ENCODE peak calls at places on chromosomes 16 and 17, in six cellular contexts. Q is GM12891, P is K562, H is H1, D is HepG2, C is GM12878. J is an unnamed sample.

GRCh38 chr17:75181608-75182318 is 996 bp downstream of the SUMO2 start:
- DNase-seq in P (peak), C (no peak), D (no peak), H (no peak), Q (no peak), J (no peak)

GRCh38 chr17:45857977-45858708 is 13.5 kb downstream of the SPPL2C start:
- DNase-seq in H (no peak), D (peak), C (no peak), Q (no peak), P (peak), J (no peak)

GRCh38 chr16:78507576-78507975 is 408.1 kb downstream of the WWOX start:
- DNase-seq in P (no peak), Q (no peak), D (no peak), C (no peak), H (no peak), J (no peak)

GRCh38 chr17:50715471-50715870 is 3.9 kb upstream of the LUC7L3 start:
- DNase-seq in Q (no peak), P (no peak), C (no peak), D (no peak), H (no peak), J (no peak)

GRCh38 chr17:11637796-11638195 is 39.5 kb downstream of the DNAH9 start:
- DNase-seq in D (no peak), C (no peak), P (no peak), H (no peak), Q (no peak), J (no peak)

GRCh38 chr16:67104845-67105244 is 4.9 kb upstream of the PHAF1 start:
- DNase-seq in D (no peak), C (no peak), P (no peak), H (no peak), Q (no peak), J (no peak)

GRCh38 chr16:68644715-68645493 is at the start of gene CDH3:
- DNase-seq in H (peak), P (peak), C (no peak), D (no peak), Q (peak), J (no peak)

GRCh38 chr17:74881073-74881472 is 8.3 kb upstream of the FDXR start:
- DNase-seq in D (no peak), Q (no peak), P (no peak), H (no peak), C (no peak), J (no peak)

GRCh38 chr17:67137026-67137370 is 92.6 kb downstream of the CACNG1 start:
- DNase-seq in H (no peak), P (no peak), D (no peak), C (no peak), Q (no peak), J (no peak)

GRCh38 chr17:37086329-37086728 is 137.6 kb downstream of the AATF start:
- DNase-seq in D (no peak), C (no peak), P (no peak), Q (no peak), H (no peak), J (no peak)

GRCh38 chr16:4609200-4610010 is 5.3 kb downstream of the UBALD1 start:
- DNase-seq in Q (no peak), D (no peak), C (no peak), H (no peak), P (no peak), J (no peak)

GRCh38 chr17:7932483-7932891 is 481 bp downstream of the CNTROB start:
- DNase-seq in Q (no peak), C (no peak), D (peak), P (no peak), H (no peak), J (no peak)

GRCh38 chr17:82772026-82772425 is 20.2 kb downstream of the TBCD start:
- DNase-seq in D (peak), P (no peak), Q (no peak), C (no peak), H (no peak), J (no peak)

GRCh38 chr16:86924537-86924936 is 346.2 kb downstream of the FOXL1 start:
- DNase-seq in H (no peak), D (no peak), P (no peak), C (no peak), Q (no peak), J (no peak)

GRCh38 chr16:29231231-29231630 is 175.3 kb downstream of the NPIPB11 start:
- DNase-seq in C (no peak), D (no peak), Q (no peak), P (no peak), H (no peak), J (no peak)

GRCh38 chr17:66716236-66717026 is 118.5 kb upstream of the CACNG5 start:
- DNase-seq in Q (no peak), D (no peak), P (peak), C (no peak), H (no peak), J (no peak)

GRCh38 chr16:9499921-9500593 is 408.6 kb downstream of the HAPSTR1 start:
- DNase-seq in P (no peak), C (no peak), D (no peak), Q (no peak), H (no peak), J (no peak)

GRCh38 chr16:86882586-86883280 is 304.4 kb downstream of the FOXL1 start:
- DNase-seq in D (no peak), Q (no peak), H (no peak), C (no peak), P (no peak), J (no peak)

GRCh38 chr16:31093132-31093703 is 1.4 kb downstream of the VKORC1 start:
- DNase-seq in D (peak), C (no peak), P (peak), Q (no peak), H (no peak), J (no peak)

GRCh38 chr16:50335198-50335958 is 33.4 kb downstream of the BRD7 start:
- DNase-seq in H (no peak), Q (no peak), C (no peak), D (no peak), P (peak), J (no peak)

GRCh38 chr16:8576141-8577004 is 13.9 kb downstream of the TMEM114 start:
- DNase-seq in P (no peak), C (no peak), Q (no peak), D (no peak), H (no peak), J (no peak)

GRCh38 chr17:48860034-48860433 is 29.2 kb downstream of the CALCOCO2 start:
- DNase-seq in H (no peak), Q (no peak), D (no peak), P (no peak), C (no peak), J (no peak)

GRCh38 chr17:17513626-17514025 is 17.4 kb upstream of the RASD1 start:
- DNase-seq in Q (no peak), D (no peak), C (no peak), H (no peak), P (no peak), J (no peak)

GRCh38 chr16:72139908-72140307 is 32.0 kb downstream of the PMFBP1 start:
- DNase-seq in C (no peak), P (no peak), Q (no peak), H (no peak), D (no peak), J (no peak)
- TF ChIP-seq TAF1 in C (no peak), P (no peak), Q (no peak), H (no peak), D (no peak), J (no peak)

GRCh38 chr17:42980766-42981397 is 517 bp downstream of the RUNDC1 start:
- DNase-seq in P (peak), Q (peak), H (no peak), D (peak), C (peak), J (peak)
- TF ChIP-seq POLR2A in P (peak), Q (peak), H (peak), D (no peak), C (peak), J (peak)

GRCh38 chr16:1792836-1793577 is 498 bp downstream of the IGFALS start:
- DNase-seq in H (no peak), D (no peak), Q (no peak), C (no peak), P (no peak), J (no peak)
- TF ChIP-seq TAF1 in H (no peak), D (no peak), Q (no peak), C (no peak), P (no peak), J (no peak)

DNA sequence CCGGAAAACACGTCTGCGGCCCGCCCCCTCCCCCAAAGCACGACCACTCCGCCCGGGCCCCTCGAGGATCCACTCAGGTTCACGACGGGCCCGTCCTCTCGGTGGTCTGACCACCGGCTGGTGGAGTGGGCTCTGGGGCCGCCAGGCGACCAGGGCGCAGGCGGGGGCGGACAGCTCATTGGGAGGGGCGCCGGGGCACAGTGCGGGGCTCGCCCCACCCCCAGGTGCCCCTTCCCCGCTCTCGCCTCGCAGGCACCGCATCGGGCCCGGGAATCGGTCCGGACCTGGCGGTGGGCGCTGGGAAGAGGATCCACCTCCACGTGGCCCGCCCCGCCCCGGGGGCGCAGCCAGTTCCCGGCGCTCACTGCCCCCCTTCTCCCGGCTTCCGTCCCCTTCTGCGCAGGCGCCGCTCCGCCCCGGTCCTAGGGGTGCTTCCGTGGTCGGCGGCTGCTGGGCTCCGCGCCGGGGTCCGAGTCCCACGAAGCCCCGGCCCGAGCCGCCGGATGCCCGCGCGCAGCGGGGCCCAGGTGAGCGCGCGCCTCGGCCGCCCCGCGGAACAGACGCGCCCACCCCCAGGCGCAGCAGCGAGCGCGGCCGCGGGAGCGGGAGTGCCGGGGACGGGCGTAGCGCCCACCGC is at the start of gene MPG:
- DNase-seq in C (no peak), P (peak), Q (peak), D (peak), H (no peak), J (peak)
- TF ChIP-seq POLR2A in C (peak), P (peak), Q (no peak), D (no peak), H (no peak), J (no peak)

GRCh38 chr16:56206951-56207350 is 15.7 kb downstream of the GNAO1 start:
- DNase-seq in C (no peak), Q (no peak), P (no peak), D (no peak), H (no peak), J (no peak)

GRCh38 chr16:56202036-56202435 is 10.7 kb downstream of the GNAO1 start:
- DNase-seq in C (no peak), H (no peak), D (no peak), P (no peak), Q (no peak), J (no peak)

GRCh38 chr16:56203052-56203451 is 11.8 kb downstream of the GNAO1 start:
- DNase-seq in C (no peak), D (peak), H (no peak), Q (no peak), P (peak), J (no peak)

GRCh38 chr16:56207421-56207820 is 16.1 kb downstream of the GNAO1 start:
- DNase-seq in Q (no peak), C (no peak), D (no peak), H (no peak), P (no peak), J (no peak)

GRCh38 chr16:56204836-56205235 is 13.5 kb downstream of the GNAO1 start:
- DNase-seq in H (no peak), D (no peak), Q (no peak), C (no peak), P (no peak), J (no peak)
- TF ChIP-seq TAF1 in H (no peak), D (no peak), Q (no peak), C (no peak), P (no peak), J (no peak)

DNA sequence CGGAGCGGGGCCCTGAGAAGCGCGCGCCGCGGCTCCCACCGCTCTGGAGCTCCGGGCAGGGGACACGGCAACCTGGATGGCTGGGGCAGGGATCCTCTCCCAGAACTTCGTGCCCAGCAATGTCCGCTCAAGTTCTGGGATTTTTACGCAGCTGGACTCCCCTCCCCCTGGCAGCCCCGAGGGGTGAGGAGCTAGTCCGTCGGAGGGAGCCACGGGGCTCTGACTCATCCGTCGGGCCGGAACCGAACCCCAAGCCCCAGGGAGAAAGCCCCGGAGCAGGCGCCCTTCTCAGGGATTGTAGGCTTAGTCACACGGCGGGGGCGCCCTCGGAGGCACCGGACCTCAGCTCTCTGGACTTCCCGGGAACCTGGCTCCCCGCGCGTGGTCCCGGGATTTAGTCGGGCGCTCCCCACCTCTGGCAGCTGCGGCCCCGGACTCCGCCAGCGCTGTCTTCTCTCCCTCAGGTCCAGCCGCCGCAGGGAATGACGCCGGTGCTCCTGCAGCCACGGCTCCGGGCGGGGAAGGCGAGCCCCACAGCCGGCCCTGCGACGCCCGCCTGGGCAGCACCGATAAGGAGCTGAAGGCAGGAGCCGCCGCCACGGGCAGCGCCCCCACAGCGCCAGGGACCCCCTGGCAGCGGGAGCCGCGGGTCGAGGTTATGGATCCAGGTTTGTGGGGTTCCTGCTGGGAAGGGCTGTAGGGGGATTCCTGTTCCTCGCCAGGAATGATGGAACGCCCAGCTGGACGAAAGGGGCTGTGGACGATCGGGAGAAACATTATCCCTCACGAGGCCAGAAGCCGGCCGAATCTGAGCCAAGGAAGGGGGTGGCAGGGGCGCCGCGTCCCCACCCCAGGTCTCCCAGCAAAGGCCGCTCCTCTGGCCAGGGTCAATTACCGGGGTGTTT is 830 bp downstream of the SPHK1 start:
- DNase-seq in C (no peak), D (peak), Q (no peak), H (no peak), P (peak), J (no peak)
- TF ChIP-seq POLR2A in C (no peak), D (no peak), Q (no peak), H (no peak), P (no peak), J (no peak)